ENCODE peak calls at places on chromosomes 6 and 20, in ten cellular contexts. B is heart left ventricle; U is fibroblast of lung; L is glutamatergic neuron; Q is heart right ventricle; Z is CD8-positive, alpha-beta T cell; T is GM12865; J is adrenal gland; O is GM20000; S is left lung. E is an unnamed sample.

GRCh38 chr6:150813319-150813992 is 52.0 kb upstream of the MTHFD1L start:
- DNase-seq in B (no peak), U (peak), L (no peak), Q (no peak), Z (no peak), T (peak), J (no peak), O (peak), S (no peak), E (no peak)

GRCh38 chr6:11952291-11952690 is 59.8 kb upstream of the HIVEP1 start:
- DNase-seq in B (no peak), U (no peak), L (no peak), Q (no peak), Z (no peak), T (no peak), J (no peak), O (no peak), S (no peak), E (no peak)

GRCh38 chr20:31565699-31566331 is 39.3 kb upstream of the ID1 start:
- DNase-seq in B (no peak), U (no peak), L (no peak), Q (no peak), Z (no peak), T (no peak), J (no peak), O (no peak), S (no peak), E (no peak)

GRCh38 chr6:106513813-106514212 is 115.5 kb downstream of the RTN4IP1 start:
- DNase-seq in B (no peak), U (no peak), L (no peak), Q (no peak), Z (no peak), T (peak), J (no peak), O (peak), S (no peak), E (no peak)

GRCh38 chr6:132669690-132670291 is 10.8 kb upstream of the TAAR1 start:
- DNase-seq in B (no peak), U (peak), L (no peak), Q (no peak), Z (no peak), T (peak), J (no peak), O (peak), S (no peak), E (no peak)

GRCh38 chr6:117272886-117273285 is 7.5 kb downstream of the VGLL2 start:
- DNase-seq in B (no peak), U (no peak), L (no peak), Q (no peak), Z (no peak), T (no peak), J (no peak), O (no peak), S (no peak), E (no peak)

GRCh38 chr6:11729083-11729482 is 49.5 kb downstream of the ADTRP start:
- DNase-seq in B (no peak), U (no peak), L (no peak), Q (no peak), Z (no peak), T (no peak), J (no peak), O (no peak), S (no peak), E (no peak)

GRCh38 chr6:21953831-21954801 is 342.7 kb downstream of the PRL start:
- DNase-seq in B (no peak), U (peak), L (peak), Q (peak), Z (no peak), T (peak), J (no peak), O (no peak), S (no peak), E (no peak)

GRCh38 chr6:16817594-16817993 is 56.3 kb upstream of the ATXN1 start:
- DNase-seq in B (no peak), U (no peak), L (no peak), Q (no peak), Z (no peak), T (no peak), J (no peak), O (no peak), S (no peak), E (no peak)

GRCh38 chr6:56795852-56796532 is 153.3 kb upstream of the DST start:
- DNase-seq in B (no peak), U (peak), L (no peak), Q (no peak), Z (no peak), T (no peak), J (no peak), O (no peak), S (no peak), E (no peak)
- TF ChIP-seq CTCF in B (no peak), U (no peak), L (no peak), Q (no peak), Z (no peak), T (no peak), J (no peak), O (no peak), S (no peak), E (no peak)

GRCh38 chr6:42879372-42880239 is at the start of gene RPL7L1:
- DNase-seq in B (peak), U (peak), L (peak), Q (peak), Z (peak), T (peak), J (peak), O (peak), S (peak), E (peak)
- TF ChIP-seq CTCF in B (no peak), U (no peak), L (no peak), Q (peak), Z (no peak), T (no peak), J (no peak), O (no peak), S (no peak), E (no peak)

GRCh38 chr20:3173582-3174441 is 463 bp upstream of the LZTS3 start:
- DNase-seq in B (peak), U (peak), L (peak), Q (peak), Z (peak), T (peak), J (peak), O (peak), S (peak), E (peak)
- TF ChIP-seq CTCF in B (no peak), U (peak), L (no peak), Q (no peak), Z (no peak), T (no peak), J (peak), O (peak), S (no peak), E (no peak)

GRCh38 chr6:57174511-57174907 is 2.4 kb downstream of the BAG2 start:
- DNase-seq in B (no peak), U (no peak), L (no peak), Q (no peak), Z (no peak), T (no peak), J (no peak), O (no peak), S (no peak), E (no peak)

GRCh38 chr6:57177545-57178225 is 5.6 kb downstream of the BAG2 start:
- DNase-seq in B (peak), U (no peak), L (no peak), Q (peak), Z (no peak), T (no peak), J (no peak), O (no peak), S (no peak), E (no peak)

GRCh38 chr6:57173886-57174510 is 1.9 kb downstream of the BAG2 start:
- DNase-seq in B (no peak), U (peak), L (no peak), Q (no peak), Z (no peak), T (peak), J (no peak), O (no peak), S (no peak), E (no peak)

GRCh38 chr6:57173056-57173885 is 1.1 kb downstream of the BAG2 start:
- DNase-seq in B (no peak), U (peak), L (no peak), Q (no peak), Z (peak), T (peak), J (peak), O (peak), S (no peak), E (no peak)

GRCh38 chr6:57172136-57173055 is at the start of gene BAG2:
- DNase-seq in B (peak), U (peak), L (peak), Q (peak), Z (peak), T (peak), J (peak), O (peak), S (peak), E (peak)
- TF ChIP-seq CTCF in B (peak), U (no peak), L (peak), Q (peak), Z (no peak), T (peak), J (no peak), O (no peak), S (no peak), E (peak)

GRCh38 chr6:121680058-121680457 is 244.6 kb downstream of the GJA1 start:
- DNase-seq in B (no peak), U (no peak), L (no peak), Q (no peak), Z (no peak), T (no peak), J (no peak), O (no peak), S (no peak), E (no peak)
- TF ChIP-seq CTCF in B (no peak), U (no peak), L (no peak), Q (no peak), Z (no peak), T (no peak), J (no peak), O (no peak), S (no peak), E (no peak)

GRCh38 chr6:146901940-146902816 is 302.0 kb upstream of the STXBP5 start:
- DNase-seq in B (no peak), U (no peak), L (no peak), Q (no peak), Z (no peak), T (no peak), J (no peak), O (no peak), S (no peak), E (no peak)
- TF ChIP-seq CTCF in B (no peak), U (peak), L (no peak), Q (peak), Z (no peak), T (no peak), J (no peak), O (no peak), S (no peak), E (no peak)

GRCh38 chr6:170296746-170297576 is 6.1 kb upstream of the DLL1 start:
- DNase-seq in B (no peak), U (no peak), L (peak), Q (no peak), Z (no peak), T (no peak), J (no peak), O (no peak), S (no peak), E (no peak)
- TF ChIP-seq CTCF in B (no peak), U (no peak), L (no peak), Q (no peak), Z (no peak), T (no peak), J (no peak), O (no peak), S (no peak), E (no peak)

GRCh38 chr20:47382746-47383145 is 26.2 kb upstream of the ZMYND8 start:
- DNase-seq in B (no peak), U (peak), L (no peak), Q (no peak), Z (no peak), T (no peak), J (no peak), O (no peak), S (peak), E (no peak)

GRCh38 chr20:47380481-47380880 is 24.0 kb upstream of the ZMYND8 start:
- DNase-seq in B (no peak), U (peak), L (no peak), Q (no peak), Z (no peak), T (no peak), J (no peak), O (no peak), S (no peak), E (no peak)

GRCh38 chr20:47379433-47380150 is 23.1 kb upstream of the ZMYND8 start:
- DNase-seq in B (no peak), U (peak), L (no peak), Q (no peak), Z (no peak), T (no peak), J (no peak), O (no peak), S (no peak), E (no peak)

GRCh38 chr20:47373206-47373722 is 16.8 kb upstream of the ZMYND8 start:
- DNase-seq in B (no peak), U (no peak), L (no peak), Q (no peak), Z (no peak), T (no peak), J (no peak), O (no peak), S (no peak), E (no peak)

DNA sequence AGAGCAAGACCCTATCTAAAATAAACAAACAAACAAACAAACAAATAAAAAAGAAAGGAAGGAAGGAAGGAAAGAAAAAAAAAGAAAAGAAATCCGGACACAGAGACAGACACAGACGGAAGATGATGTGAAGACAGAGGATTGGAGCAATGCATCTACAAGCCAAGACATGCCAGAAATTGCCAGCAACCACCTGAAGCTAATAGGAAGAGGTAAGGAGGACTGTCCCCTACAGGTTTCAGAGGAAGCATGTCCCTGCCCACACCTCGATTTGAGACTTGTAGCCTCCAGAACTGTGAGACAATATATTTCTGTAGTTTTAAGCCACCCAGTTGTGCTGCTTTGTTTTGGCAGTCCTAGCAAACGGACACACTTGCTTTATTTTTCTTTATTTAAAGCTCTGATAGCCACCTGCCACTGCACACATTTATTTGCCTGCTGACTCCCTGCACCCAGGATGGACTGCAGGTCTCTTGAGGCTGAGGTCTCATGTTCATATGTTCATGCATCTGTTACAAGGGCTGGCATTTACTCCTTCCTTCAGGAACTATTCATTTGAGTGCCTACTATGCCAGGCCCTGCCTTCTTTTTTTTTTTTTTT is 20.7 kb upstream of the ZMYND8 start:
- DNase-seq in B (no peak), U (no peak), L (no peak), Q (no peak), Z (no peak), T (peak), J (no peak), O (no peak), S (no peak), E (no peak)
- TF ChIP-seq CTCF in B (no peak), U (no peak), L (no peak), Q (no peak), Z (no peak), T (no peak), J (no peak), O (peak), S (no peak), E (no peak)